ENCODE peak calls at places on chromosome 14, in five cellular contexts. E is stromal cell of bone marrow; N is stimulated activated CD8-positive, alpha-beta memory T cell treated with anti-CD3 and anti-CD28 coated beads, Interleukin-4, amount 100 ng/mL, for 1 hour; Z is left ventricle myocardium inferior; R is CD4-positive, alpha-beta T cell. W is an unnamed sample.

GRCh38 chr14:33186656-33187055 is 248.0 kb downstream of the NPAS3 start:
- DNase-seq in E (no peak), N (no peak), R (no peak), Z (no peak), W (no peak)

GRCh38 chr14:103561381-103562134 is 899 bp downstream of the BAG5 start:
- DNase-seq in R (peak), N (no peak), E (peak), Z (peak), W (no peak)

GRCh38 chr14:104929268-104930230 is 4.9 kb downstream of the PLD4 start:
- DNase-seq in E (no peak), Z (peak), R (no peak), N (no peak), W (no peak)

GRCh38 chr14:55581011-55581806 is 1.2 kb downstream of the KTN1 start:
- DNase-seq in Z (peak), N (no peak), R (peak), E (no peak), W (no peak)

GRCh38 chr14:37864861-37865718 is 269.7 kb downstream of the TTC6 start:
- DNase-seq in Z (no peak), E (peak), N (no peak), R (no peak), W (no peak)

GRCh38 chr14:101721951-101722661 is 39.4 kb upstream of the PPP2R5C start:
- DNase-seq in E (no peak), R (peak), Z (no peak), N (peak), W (no peak)

GRCh38 chr14:101405171-101405883 is 156.0 kb upstream of the DIO3 start:
- DNase-seq in Z (no peak), N (no peak), E (peak), R (no peak), W (no peak)

GRCh38 chr14:79018846-79019245 is 848.7 kb downstream of the NRXN3 start:
- DNase-seq in Z (no peak), N (no peak), R (no peak), E (peak), W (no peak)

GRCh38 chr14:68924392-68925158 is 54.5 kb downstream of the ACTN1 start:
- DNase-seq in N (no peak), R (no peak), Z (peak), E (no peak), W (no peak)

GRCh38 chr14:104436047-104436531 is 143.5 kb upstream of the C14orf180 start:
- DNase-seq in N (no peak), E (peak), Z (peak), R (no peak), W (no peak)

GRCh38 chr14:69580009-69580577 is 5.4 kb upstream of the CCDC177 start:
- DNase-seq in Z (no peak), E (peak), R (no peak), N (no peak), W (no peak)

GRCh38 chr14:105487449-105487985 is 831 bp downstream of the CRIP1 start:
- DNase-seq in R (peak), E (no peak), N (no peak), Z (peak), W (no peak)

GRCh38 chr14:103704708-103705107 is 10.5 kb downstream of the XRCC3 start:
- DNase-seq in Z (no peak), E (no peak), N (no peak), R (no peak), W (no peak)

GRCh38 chr14:51310453-51311074 is 70.5 kb downstream of the TMX1 start:
- DNase-seq in N (no peak), Z (no peak), R (no peak), E (peak), W (no peak)

GRCh38 chr14:74211945-74212580 is 27.2 kb upstream of the VSX2 start:
- DNase-seq in Z (no peak), N (no peak), R (no peak), E (no peak), W (no peak)

GRCh38 chr14:96754162-96754844 is 42.9 kb upstream of the VRK1 start:
- DNase-seq in N (no peak), R (no peak), Z (no peak), E (no peak), W (no peak)

GRCh38 chr14:70785556-70785955 is 23.8 kb downstream of the MAP3K9 start:
- DNase-seq in R (no peak), N (no peak), E (no peak), Z (no peak), W (no peak)

GRCh38 chr14:36233217-36233616 is 56.7 kb upstream of the PTCSC3 start:
- DNase-seq in Z (no peak), N (no peak), E (no peak), R (no peak), W (no peak)

GRCh38 chr14:75689012-75689411 is 28.0 kb downstream of the TTLL5 start:
- DNase-seq in Z (peak), N (no peak), R (no peak), E (peak), W (no peak)

GRCh38 chr14:59451849-59452248 is 13.3 kb downstream of the GPR135 start:
- DNase-seq in Z (no peak), E (no peak), R (no peak), N (no peak), W (no peak)